ENCODE peak calls at places on chromosomes 7 and 10, in ten cellular contexts. One of them, this sample, is unnamed.

GRCh38 chr7:66502230-66503035 is 126.2 kb upstream of the KCTD7 start:
- DNase-seq in IMR-90: no peak
- DNase-seq in choroid plexus epithelial cell: no peak
- DNase-seq in suprapubic skin: peak
- DNase-seq in body of pancreas: no peak
- DNase-seq in fibroblast of lung: no peak
- DNase-seq in AG04449: no peak
- DNase-seq in transverse colon: no peak
- DNase-seq in PC-3: no peak
- DNase-seq in lung: no peak
- DNase-seq in this sample: no peak

GRCh38 chr7:43053968-43054367 is 58.5 kb upstream of the HECW1 start:
- DNase-seq in fibroblast of lung: no peak
- DNase-seq in AG04449: no peak
- DNase-seq in suprapubic skin: no peak
- DNase-seq in IMR-90: no peak
- DNase-seq in body of pancreas: no peak
- DNase-seq in transverse colon: no peak
- DNase-seq in choroid plexus epithelial cell: no peak
- DNase-seq in PC-3: no peak
- DNase-seq in lung: no peak
- DNase-seq in this sample: no peak

GRCh38 chr10:15703167-15703880 is 16.4 kb downstream of the ITGA8 start:
- DNase-seq in suprapubic skin: no peak
- DNase-seq in AG04449: no peak
- DNase-seq in fibroblast of lung: no peak
- DNase-seq in PC-3: no peak
- DNase-seq in lung: no peak
- DNase-seq in transverse colon: no peak
- DNase-seq in IMR-90: no peak
- DNase-seq in body of pancreas: no peak
- DNase-seq in choroid plexus epithelial cell: peak
- DNase-seq in this sample: no peak

GRCh38 chr7:42700376-42701327 is 211.2 kb downstream of the C7orf25 start:
- DNase-seq in AG04449: no peak
- DNase-seq in suprapubic skin: no peak
- DNase-seq in lung: no peak
- DNase-seq in body of pancreas: peak
- DNase-seq in IMR-90: no peak
- DNase-seq in transverse colon: no peak
- DNase-seq in choroid plexus epithelial cell: no peak
- DNase-seq in PC-3: no peak
- DNase-seq in fibroblast of lung: no peak
- DNase-seq in this sample: no peak

GRCh38 chr10:33179056-33179455 is 155.4 kb downstream of the NRP1 start:
- DNase-seq in AG04449: no peak
- DNase-seq in PC-3: no peak
- DNase-seq in choroid plexus epithelial cell: no peak
- DNase-seq in transverse colon: no peak
- DNase-seq in suprapubic skin: no peak
- DNase-seq in fibroblast of lung: no peak
- DNase-seq in lung: no peak
- DNase-seq in body of pancreas: no peak
- DNase-seq in IMR-90: peak
- DNase-seq in this sample: no peak

GRCh38 chr10:77609781-77610272 is 27.8 kb downstream of the KCNMA1 start:
- DNase-seq in lung: no peak
- DNase-seq in body of pancreas: no peak
- DNase-seq in PC-3: no peak
- DNase-seq in IMR-90: peak
- DNase-seq in choroid plexus epithelial cell: peak
- DNase-seq in suprapubic skin: no peak
- DNase-seq in fibroblast of lung: no peak
- DNase-seq in transverse colon: no peak
- DNase-seq in AG04449: no peak
- DNase-seq in this sample: no peak

GRCh38 chr7:117043051-117043546 is 89.8 kb downstream of the ST7 start:
- DNase-seq in fibroblast of lung: peak
- DNase-seq in AG04449: no peak
- DNase-seq in body of pancreas: no peak
- DNase-seq in choroid plexus epithelial cell: no peak
- DNase-seq in transverse colon: no peak
- DNase-seq in PC-3: no peak
- DNase-seq in suprapubic skin: no peak
- DNase-seq in lung: no peak
- DNase-seq in IMR-90: no peak
- DNase-seq in this sample: no peak

GRCh38 chr7:157462840-157463239 is 126.0 kb downstream of the DNAJB6 start:
- DNase-seq in choroid plexus epithelial cell: no peak
- DNase-seq in suprapubic skin: peak
- DNase-seq in lung: no peak
- DNase-seq in fibroblast of lung: no peak
- DNase-seq in body of pancreas: no peak
- DNase-seq in AG04449: no peak
- DNase-seq in PC-3: no peak
- DNase-seq in transverse colon: no peak
- DNase-seq in IMR-90: no peak
- DNase-seq in this sample: no peak

GRCh38 chr10:100876575-100877158 is 36.1 kb upstream of the SLF2 start:
- DNase-seq in choroid plexus epithelial cell: no peak
- DNase-seq in transverse colon: no peak
- DNase-seq in body of pancreas: no peak
- DNase-seq in fibroblast of lung: no peak
- DNase-seq in suprapubic skin: no peak
- DNase-seq in AG04449: no peak
- DNase-seq in IMR-90: no peak
- DNase-seq in PC-3: no peak
- DNase-seq in lung: no peak
- DNase-seq in this sample: no peak

GRCh38 chr7:50962281-50962883 is 179.7 kb upstream of the GRB10 start:
- DNase-seq in PC-3: peak
- DNase-seq in suprapubic skin: no peak
- DNase-seq in choroid plexus epithelial cell: no peak
- DNase-seq in body of pancreas: no peak
- DNase-seq in transverse colon: no peak
- DNase-seq in AG04449: no peak
- DNase-seq in lung: no peak
- DNase-seq in IMR-90: no peak
- DNase-seq in fibroblast of lung: peak
- DNase-seq in this sample: no peak

GRCh38 chr7:2165610-2166594 is 66.8 kb downstream of the MAD1L1 start:
- DNase-seq in PC-3: no peak
- DNase-seq in transverse colon: no peak
- DNase-seq in IMR-90: no peak
- DNase-seq in lung: no peak
- DNase-seq in choroid plexus epithelial cell: no peak
- DNase-seq in fibroblast of lung: no peak
- DNase-seq in body of pancreas: no peak
- DNase-seq in AG04449: no peak
- DNase-seq in suprapubic skin: no peak
- DNase-seq in this sample: no peak

GRCh38 chr10:3099291-3100092 is 32.1 kb downstream of the PFKP start:
- DNase-seq in lung: no peak
- DNase-seq in suprapubic skin: no peak
- DNase-seq in transverse colon: no peak
- DNase-seq in PC-3: no peak
- DNase-seq in choroid plexus epithelial cell: peak
- DNase-seq in body of pancreas: no peak
- DNase-seq in IMR-90: peak
- DNase-seq in AG04449: peak
- DNase-seq in fibroblast of lung: peak
- DNase-seq in this sample: no peak
- H3K4me3 ChIP-seq in lung: no peak
- H3K4me3 ChIP-seq in suprapubic skin: no peak
- H3K4me3 ChIP-seq in transverse colon: no peak
- H3K4me3 ChIP-seq in PC-3: no peak
- H3K4me3 ChIP-seq in choroid plexus epithelial cell: no peak
- H3K4me3 ChIP-seq in body of pancreas: no peak
- H3K4me3 ChIP-seq in IMR-90: no peak
- H3K4me3 ChIP-seq in AG04449: no peak
- H3K4me3 ChIP-seq in fibroblast of lung: no peak
- H3K4me3 ChIP-seq in this sample: no peak

DNA sequence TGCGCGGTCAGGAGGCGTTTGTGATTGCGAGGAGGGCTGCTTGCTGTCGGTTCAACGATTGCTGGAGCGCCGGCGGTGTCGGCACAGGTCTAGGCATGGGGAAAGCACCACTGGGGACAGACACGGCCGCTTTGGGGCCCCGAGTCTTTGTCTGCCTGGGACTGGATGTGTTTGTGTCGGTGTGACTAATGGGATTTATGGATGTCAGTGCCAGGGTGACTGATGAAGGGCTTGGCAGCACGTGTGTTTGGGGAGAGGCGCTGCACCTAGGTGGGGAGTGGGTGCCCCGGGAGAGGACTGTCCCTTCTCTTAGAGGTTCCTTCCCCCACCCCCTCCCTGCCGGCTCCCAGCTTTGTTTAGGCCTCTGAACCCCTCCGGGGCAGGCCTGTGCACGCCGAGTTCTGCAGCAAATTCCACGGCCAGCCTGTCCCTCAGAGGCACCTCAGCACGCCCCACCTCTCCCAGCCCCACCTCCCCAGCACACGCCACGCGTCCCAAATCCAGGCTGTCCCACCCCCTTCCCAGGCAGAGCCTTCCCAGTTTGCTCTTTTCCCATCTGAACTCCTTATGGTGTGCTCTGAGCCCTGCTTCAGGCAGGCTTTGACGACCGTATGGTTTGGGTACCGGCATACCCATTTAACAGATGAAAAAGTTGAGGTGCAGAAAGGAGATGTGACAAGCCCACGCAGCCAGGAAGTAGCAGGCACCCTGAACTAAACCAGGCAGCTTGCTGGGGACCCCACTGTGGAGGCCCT is 6.4 kb upstream of the TNRC18 start:
- DNase-seq in suprapubic skin: no peak
- DNase-seq in AG04449: no peak
- DNase-seq in IMR-90: peak
- DNase-seq in fibroblast of lung: peak
- DNase-seq in PC-3: peak
- DNase-seq in lung: peak
- DNase-seq in body of pancreas: peak
- DNase-seq in transverse colon: peak
- DNase-seq in choroid plexus epithelial cell: peak
- DNase-seq in this sample: no peak
- H3K4me3 ChIP-seq in suprapubic skin: peak
- H3K4me3 ChIP-seq in AG04449: peak
- H3K4me3 ChIP-seq in IMR-90: peak
- H3K4me3 ChIP-seq in fibroblast of lung: peak
- H3K4me3 ChIP-seq in PC-3: peak
- H3K4me3 ChIP-seq in lung: no peak
- H3K4me3 ChIP-seq in body of pancreas: no peak
- H3K4me3 ChIP-seq in transverse colon: peak
- H3K4me3 ChIP-seq in choroid plexus epithelial cell: peak
- H3K4me3 ChIP-seq in this sample: peak

GRCh38 chr10:8054243-8054497 is 318 bp upstream of the GATA3 start:
- DNase-seq in choroid plexus epithelial cell: no peak
- DNase-seq in PC-3: peak
- DNase-seq in IMR-90: no peak
- DNase-seq in fibroblast of lung: peak
- DNase-seq in transverse colon: no peak
- DNase-seq in lung: no peak
- DNase-seq in body of pancreas: no peak
- DNase-seq in suprapubic skin: no peak
- DNase-seq in AG04449: no peak
- DNase-seq in this sample: no peak

GRCh38 chr10:8054498-8055407 is at the start of gene GATA3:
- DNase-seq in PC-3: peak
- DNase-seq in transverse colon: peak
- DNase-seq in IMR-90: peak
- DNase-seq in fibroblast of lung: peak
- DNase-seq in lung: no peak
- DNase-seq in choroid plexus epithelial cell: no peak
- DNase-seq in suprapubic skin: no peak
- DNase-seq in body of pancreas: peak
- DNase-seq in AG04449: no peak
- DNase-seq in this sample: peak

GRCh38 chr10:8052344-8052969 is 2.0 kb upstream of the GATA3 start:
- DNase-seq in suprapubic skin: no peak
- DNase-seq in fibroblast of lung: no peak
- DNase-seq in choroid plexus epithelial cell: no peak
- DNase-seq in lung: no peak
- DNase-seq in PC-3: no peak
- DNase-seq in IMR-90: no peak
- DNase-seq in transverse colon: no peak
- DNase-seq in AG04449: no peak
- DNase-seq in body of pancreas: no peak
- DNase-seq in this sample: peak

GRCh38 chr10:8052970-8053445 is 1.5 kb upstream of the GATA3 start:
- DNase-seq in transverse colon: no peak
- DNase-seq in IMR-90: no peak
- DNase-seq in fibroblast of lung: no peak
- DNase-seq in suprapubic skin: no peak
- DNase-seq in AG04449: no peak
- DNase-seq in choroid plexus epithelial cell: no peak
- DNase-seq in PC-3: no peak
- DNase-seq in body of pancreas: no peak
- DNase-seq in lung: no peak
- DNase-seq in this sample: no peak

DNA sequence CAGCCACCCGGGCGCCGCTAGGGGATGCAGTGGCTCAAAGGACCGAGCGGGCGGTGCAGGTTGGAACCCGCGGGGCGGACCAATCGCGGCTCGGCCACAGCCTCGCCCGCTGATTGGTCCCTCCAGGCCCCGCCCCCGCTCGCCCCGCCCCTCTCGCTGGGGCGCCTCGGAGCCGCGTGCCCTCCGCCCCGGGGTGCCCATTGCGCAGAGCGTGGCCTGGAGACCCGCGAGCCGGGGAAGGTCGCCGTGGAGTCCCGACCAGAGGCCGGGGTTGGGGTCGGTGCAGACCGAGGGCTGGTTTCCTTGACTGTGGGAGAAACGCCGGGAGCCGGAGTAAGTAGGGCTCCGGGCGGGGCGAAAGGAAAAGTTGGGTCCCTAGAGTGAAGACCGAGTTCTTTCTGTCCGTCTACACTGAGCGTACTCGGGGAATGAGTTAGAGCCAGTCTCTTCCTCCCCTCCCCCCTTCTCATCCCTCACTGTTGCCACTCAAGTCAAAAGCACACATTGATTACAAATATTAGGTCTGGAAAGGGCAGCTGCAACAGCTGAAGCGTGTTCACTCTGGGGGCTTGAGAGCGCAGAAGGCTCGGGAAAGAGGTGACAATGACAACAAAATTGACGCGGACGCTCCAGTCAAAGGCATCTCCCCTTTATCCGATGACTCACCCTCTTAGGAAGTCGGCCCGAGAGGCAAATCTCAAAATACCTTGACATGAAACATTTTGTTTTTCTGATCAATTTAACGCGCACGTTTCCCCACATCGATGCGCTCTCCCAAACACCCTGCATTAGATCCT is 844 bp upstream of the GATA3 start:
- DNase-seq in body of pancreas: peak
- DNase-seq in choroid plexus epithelial cell: peak
- DNase-seq in IMR-90: peak
- DNase-seq in PC-3: peak
- DNase-seq in AG04449: no peak
- DNase-seq in fibroblast of lung: peak
- DNase-seq in suprapubic skin: no peak
- DNase-seq in lung: peak
- DNase-seq in transverse colon: peak
- DNase-seq in this sample: peak
- H3K4me3 ChIP-seq in body of pancreas: no peak
- H3K4me3 ChIP-seq in choroid plexus epithelial cell: peak
- H3K4me3 ChIP-seq in IMR-90: peak
- H3K4me3 ChIP-seq in PC-3: peak
- H3K4me3 ChIP-seq in AG04449: peak
- H3K4me3 ChIP-seq in fibroblast of lung: peak
- H3K4me3 ChIP-seq in suprapubic skin: peak
- H3K4me3 ChIP-seq in lung: peak
- H3K4me3 ChIP-seq in transverse colon: no peak
- H3K4me3 ChIP-seq in this sample: peak

GRCh38 chr7:146146866-146147265 is 30.3 kb downstream of the CNTNAP2 start:
- DNase-seq in PC-3: peak
- DNase-seq in suprapubic skin: no peak
- DNase-seq in IMR-90: no peak
- DNase-seq in transverse colon: no peak
- DNase-seq in choroid plexus epithelial cell: peak
- DNase-seq in fibroblast of lung: peak
- DNase-seq in AG04449: no peak
- DNase-seq in lung: no peak
- DNase-seq in body of pancreas: no peak
- DNase-seq in this sample: no peak
- H3K4me3 ChIP-seq in PC-3: no peak
- H3K4me3 ChIP-seq in suprapubic skin: no peak
- H3K4me3 ChIP-seq in IMR-90: no peak
- H3K4me3 ChIP-seq in transverse colon: no peak
- H3K4me3 ChIP-seq in choroid plexus epithelial cell: peak
- H3K4me3 ChIP-seq in fibroblast of lung: no peak
- H3K4me3 ChIP-seq in AG04449: no peak
- H3K4me3 ChIP-seq in lung: no peak
- H3K4me3 ChIP-seq in body of pancreas: no peak
- H3K4me3 ChIP-seq in this sample: no peak

This sample was measured in neuronal stem cell.